ENCODE peak calls at places on chromosome 5, in seven cellular contexts. One of them, this sample, is unnamed.

GRCh38 chr5:1827410-1828397 is 26.5 kb downstream of the NDUFS6 start:
- DNase-seq in GM12878: no peak
- DNase-seq in heart left ventricle: no peak
- DNase-seq in effector memory CD4-positive, alpha-beta T cell: peak; percentile 5
- DNase-seq in left ventricle myocardium inferior: no peak
- DNase-seq in tibial artery: no peak
- DNase-seq in kidney: no peak
- DNase-seq in this sample: no peak

GRCh38 chr5:65539827-65540226 is 23.1 kb downstream of the CENPK start:
- DNase-seq in GM12878: no peak
- DNase-seq in heart left ventricle: no peak
- DNase-seq in effector memory CD4-positive, alpha-beta T cell: no peak
- DNase-seq in left ventricle myocardium inferior: no peak
- DNase-seq in tibial artery: no peak
- DNase-seq in kidney: no peak
- DNase-seq in this sample: no peak

GRCh38 chr5:170632985-170633234 is 129.1 kb downstream of the KCNIP1 start:
- DNase-seq in GM12878: no peak
- DNase-seq in heart left ventricle: peak; percentile 84
- DNase-seq in effector memory CD4-positive, alpha-beta T cell: peak; percentile 22
- DNase-seq in left ventricle myocardium inferior: peak; percentile 63
- DNase-seq in tibial artery: peak; percentile 50
- DNase-seq in kidney: peak; percentile 89
- DNase-seq in this sample: no peak

GRCh38 chr5:95842955-95843544 is 20.5 kb upstream of the GLRX start:
- DNase-seq in GM12878: no peak
- DNase-seq in heart left ventricle: peak; percentile 82
- DNase-seq in effector memory CD4-positive, alpha-beta T cell: peak; percentile 51
- DNase-seq in left ventricle myocardium inferior: peak; percentile 59
- DNase-seq in tibial artery: peak; percentile 80
- DNase-seq in kidney: peak; percentile 82
- DNase-seq in this sample: peak; percentile 92

GRCh38 chr5:96016216-96016615 is 54.6 kb upstream of the ELL2 start:
- DNase-seq in GM12878: no peak
- DNase-seq in heart left ventricle: no peak
- DNase-seq in effector memory CD4-positive, alpha-beta T cell: no peak
- DNase-seq in left ventricle myocardium inferior: no peak
- DNase-seq in tibial artery: no peak
- DNase-seq in kidney: no peak
- DNase-seq in this sample: no peak

GRCh38 chr5:145859451-145859850 is 13.4 kb downstream of the GRXCR2 start:
- DNase-seq in GM12878: no peak
- DNase-seq in heart left ventricle: no peak
- DNase-seq in effector memory CD4-positive, alpha-beta T cell: no peak
- DNase-seq in left ventricle myocardium inferior: no peak
- DNase-seq in tibial artery: no peak
- DNase-seq in kidney: no peak
- DNase-seq in this sample: no peak

GRCh38 chr5:36915653-36916052 is 39.1 kb downstream of the NIPBL start:
- DNase-seq in GM12878: no peak
- DNase-seq in heart left ventricle: no peak
- DNase-seq in effector memory CD4-positive, alpha-beta T cell: no peak
- DNase-seq in left ventricle myocardium inferior: no peak
- DNase-seq in tibial artery: no peak
- DNase-seq in kidney: no peak
- DNase-seq in this sample: no peak

GRCh38 chr5:107873877-107874276 is 203.1 kb upstream of the EFNA5 start:
- DNase-seq in GM12878: no peak
- DNase-seq in heart left ventricle: no peak
- DNase-seq in effector memory CD4-positive, alpha-beta T cell: no peak
- DNase-seq in left ventricle myocardium inferior: no peak
- DNase-seq in tibial artery: no peak
- DNase-seq in kidney: no peak
- DNase-seq in this sample: no peak

GRCh38 chr5:66089384-66089783 is 54.7 kb upstream of the SREK1 start:
- DNase-seq in GM12878: no peak
- DNase-seq in heart left ventricle: no peak
- DNase-seq in effector memory CD4-positive, alpha-beta T cell: no peak
- DNase-seq in left ventricle myocardium inferior: no peak
- DNase-seq in tibial artery: no peak
- DNase-seq in kidney: no peak
- DNase-seq in this sample: no peak

GRCh38 chr5:59673438-59674058 is 220.0 kb downstream of the PDE4D start:
- DNase-seq in GM12878: no peak
- DNase-seq in heart left ventricle: no peak
- DNase-seq in effector memory CD4-positive, alpha-beta T cell: no peak
- DNase-seq in left ventricle myocardium inferior: no peak
- DNase-seq in tibial artery: no peak
- DNase-seq in kidney: no peak
- DNase-seq in this sample: no peak

GRCh38 chr5:77924081-77924480 is 147.9 kb upstream of the TBCA start:
- DNase-seq in GM12878: no peak
- DNase-seq in heart left ventricle: no peak
- DNase-seq in effector memory CD4-positive, alpha-beta T cell: no peak
- DNase-seq in left ventricle myocardium inferior: no peak
- DNase-seq in tibial artery: no peak
- DNase-seq in kidney: no peak
- DNase-seq in this sample: no peak

GRCh38 chr5:37792976-37793328 is 46.9 kb downstream of the GDNF start:
- DNase-seq in GM12878: no peak
- DNase-seq in heart left ventricle: no peak
- DNase-seq in effector memory CD4-positive, alpha-beta T cell: no peak
- DNase-seq in left ventricle myocardium inferior: no peak
- DNase-seq in tibial artery: no peak
- DNase-seq in kidney: no peak
- DNase-seq in this sample: no peak

GRCh38 chr5:80181618-80182211 is 74.1 kb downstream of the SERINC5 start:
- DNase-seq in GM12878: no peak
- DNase-seq in heart left ventricle: no peak
- DNase-seq in effector memory CD4-positive, alpha-beta T cell: peak; percentile 56
- DNase-seq in left ventricle myocardium inferior: no peak
- DNase-seq in tibial artery: no peak
- DNase-seq in kidney: peak; percentile 80
- DNase-seq in this sample: no peak

GRCh38 chr5:132540149-132540548 is 3.2 kb downstream of the IL5 start:
- DNase-seq in GM12878: no peak
- DNase-seq in heart left ventricle: no peak
- DNase-seq in effector memory CD4-positive, alpha-beta T cell: no peak
- DNase-seq in left ventricle myocardium inferior: no peak
- DNase-seq in tibial artery: no peak
- DNase-seq in kidney: no peak
- DNase-seq in this sample: no peak

GRCh38 chr5:58075907-58076306 is 384.0 kb downstream of the PLK2 start:
- DNase-seq in GM12878: no peak
- DNase-seq in heart left ventricle: no peak
- DNase-seq in effector memory CD4-positive, alpha-beta T cell: no peak
- DNase-seq in left ventricle myocardium inferior: no peak
- DNase-seq in tibial artery: no peak
- DNase-seq in kidney: no peak
- DNase-seq in this sample: no peak

GRCh38 chr5:157602505-157602904 is 26.9 kb upstream of the ADAM19 start:
- DNase-seq in GM12878: no peak
- DNase-seq in heart left ventricle: no peak
- DNase-seq in effector memory CD4-positive, alpha-beta T cell: no peak
- DNase-seq in left ventricle myocardium inferior: no peak
- DNase-seq in tibial artery: no peak
- DNase-seq in kidney: no peak
- DNase-seq in this sample: no peak

GRCh38 chr5:125375143-125375542 is 628.7 kb upstream of the ZNF608 start:
- DNase-seq in GM12878: no peak
- DNase-seq in heart left ventricle: no peak
- DNase-seq in effector memory CD4-positive, alpha-beta T cell: no peak
- DNase-seq in left ventricle myocardium inferior: no peak
- DNase-seq in tibial artery: no peak
- DNase-seq in kidney: no peak
- DNase-seq in this sample: no peak

GRCh38 chr5:177496111-177497010 is 1.0 kb downstream of the PDLIM7 start:
- DNase-seq in GM12878: no peak
- DNase-seq in heart left ventricle: peak; percentile 89
- DNase-seq in effector memory CD4-positive, alpha-beta T cell: no peak
- DNase-seq in left ventricle myocardium inferior: peak; percentile 69
- DNase-seq in tibial artery: peak; percentile 86
- DNase-seq in kidney: peak; percentile 96
- DNase-seq in this sample: no peak

GRCh38 chr5:15575566-15576195 is 75.7 kb downstream of the FBXL7 start:
- DNase-seq in GM12878: no peak
- DNase-seq in heart left ventricle: no peak
- DNase-seq in effector memory CD4-positive, alpha-beta T cell: no peak
- DNase-seq in left ventricle myocardium inferior: no peak
- DNase-seq in tibial artery: no peak
- DNase-seq in kidney: no peak
- DNase-seq in this sample: no peak

GRCh38 chr5:65262590-65263189 is 219.0 kb downstream of the ADAMTS6 start:
- DNase-seq in GM12878: no peak
- DNase-seq in heart left ventricle: no peak
- DNase-seq in effector memory CD4-positive, alpha-beta T cell: no peak
- DNase-seq in left ventricle myocardium inferior: no peak
- DNase-seq in tibial artery: no peak
- DNase-seq in kidney: no peak
- DNase-seq in this sample: no peak

GRCh38 chr5:138110266-138110963 is 26.6 kb downstream of the WNT8A start:
- DNase-seq in GM12878: no peak
- DNase-seq in heart left ventricle: no peak
- DNase-seq in effector memory CD4-positive, alpha-beta T cell: no peak
- DNase-seq in left ventricle myocardium inferior: no peak
- DNase-seq in tibial artery: no peak
- DNase-seq in kidney: no peak
- DNase-seq in this sample: no peak

GRCh38 chr5:591746-592145 is 20.4 kb upstream of the CEP72 start:
- DNase-seq in GM12878: no peak
- DNase-seq in heart left ventricle: no peak
- DNase-seq in effector memory CD4-positive, alpha-beta T cell: no peak
- DNase-seq in left ventricle myocardium inferior: no peak
- DNase-seq in tibial artery: peak; percentile 15
- DNase-seq in kidney: no peak
- DNase-seq in this sample: no peak

GRCh38 chr5:54703091-54703490 is 185.5 kb downstream of the SNX18 start:
- DNase-seq in GM12878: no peak
- DNase-seq in heart left ventricle: peak; percentile 65
- DNase-seq in effector memory CD4-positive, alpha-beta T cell: no peak
- DNase-seq in left ventricle myocardium inferior: peak; percentile 38
- DNase-seq in tibial artery: peak; percentile 59
- DNase-seq in kidney: peak; percentile 66
- DNase-seq in this sample: peak; percentile 85

GRCh38 chr5:96350678-96351077 is 82.4 kb downstream of the PCSK1 start:
- DNase-seq in GM12878: no peak
- DNase-seq in heart left ventricle: no peak
- DNase-seq in effector memory CD4-positive, alpha-beta T cell: no peak
- DNase-seq in left ventricle myocardium inferior: no peak
- DNase-seq in tibial artery: no peak
- DNase-seq in kidney: no peak
- DNase-seq in this sample: no peak

GRCh38 chr5:33690736-33691135 is 201.1 kb downstream of the ADAMTS12 start:
- DNase-seq in GM12878: no peak
- DNase-seq in heart left ventricle: no peak
- DNase-seq in effector memory CD4-positive, alpha-beta T cell: no peak
- DNase-seq in left ventricle myocardium inferior: no peak
- DNase-seq in tibial artery: no peak
- DNase-seq in kidney: no peak
- DNase-seq in this sample: no peak

GRCh38 chr5:144510845-144511580 is 340.3 kb downstream of the KCTD16 start:
- DNase-seq in GM12878: no peak
- DNase-seq in heart left ventricle: no peak
- DNase-seq in effector memory CD4-positive, alpha-beta T cell: no peak
- DNase-seq in left ventricle myocardium inferior: no peak
- DNase-seq in tibial artery: no peak
- DNase-seq in kidney: no peak
- DNase-seq in this sample: no peak

GRCh38 chr5:160469156-160470144 is 47.8 kb downstream of the PTTG1 start:
- DNase-seq in GM12878: no peak
- DNase-seq in heart left ventricle: no peak
- DNase-seq in effector memory CD4-positive, alpha-beta T cell: no peak
- DNase-seq in left ventricle myocardium inferior: no peak
- DNase-seq in tibial artery: no peak
- DNase-seq in kidney: no peak
- DNase-seq in this sample: no peak
- H3K4me1 ChIP-seq in GM12878: peaks cover 24% of the 10 kb centered on the region
- H3K4me1 ChIP-seq in heart left ventricle: peaks cover 22% of the 10 kb centered on the region
- H3K4me1 ChIP-seq in effector memory CD4-positive, alpha-beta T cell: peaks cover 29% of the 10 kb centered on the region
- H3K4me1 ChIP-seq in left ventricle myocardium inferior: peaks cover 45% of the 10 kb centered on the region
- H3K4me1 ChIP-seq in tibial artery: peaks cover 22% of the 10 kb centered on the region
- H3K4me1 ChIP-seq in kidney: peaks cover 2% of the 10 kb centered on the region
- H3K4me1 ChIP-seq in this sample: peaks cover 29% of the 10 kb centered on the region

GRCh38 chr5:81685481-81685880 is 65.4 kb downstream of the SSBP2 start:
- DNase-seq in GM12878: no peak
- DNase-seq in heart left ventricle: no peak
- DNase-seq in effector memory CD4-positive, alpha-beta T cell: no peak
- DNase-seq in left ventricle myocardium inferior: no peak
- DNase-seq in tibial artery: no peak
- DNase-seq in kidney: no peak
- DNase-seq in this sample: no peak
- H3K27ac ChIP-seq in GM12878: no peak overlapping the region
- H3K27ac ChIP-seq in heart left ventricle: no peak overlapping the region
- H3K27ac ChIP-seq in effector memory CD4-positive, alpha-beta T cell: no peak overlapping the region
- H3K27ac ChIP-seq in left ventricle myocardium inferior: no peak overlapping the region
- H3K27ac ChIP-seq in tibial artery: no peak overlapping the region
- H3K27ac ChIP-seq in kidney: no peak overlapping the region
- H3K27ac ChIP-seq in this sample: no peak overlapping the region

GRCh38 chr5:119273391-119273839 is 82.4 kb upstream of the TNFAIP8 start:
- DNase-seq in GM12878: no peak
- DNase-seq in heart left ventricle: no peak
- DNase-seq in effector memory CD4-positive, alpha-beta T cell: no peak
- DNase-seq in left ventricle myocardium inferior: peak; percentile 26
- DNase-seq in tibial artery: peak; percentile 26
- DNase-seq in kidney: peak; percentile 40
- DNase-seq in this sample: no peak
- H3K4me1 ChIP-seq in GM12878: peaks cover 58% of the 10 kb centered on the region
- H3K4me1 ChIP-seq in heart left ventricle: peaks cover 4% of the 10 kb centered on the region
- H3K4me1 ChIP-seq in effector memory CD4-positive, alpha-beta T cell: peaks cover 71% of the 10 kb centered on the region
- H3K4me1 ChIP-seq in left ventricle myocardium inferior: peaks cover 55% of the 10 kb centered on the region
- H3K4me1 ChIP-seq in tibial artery: peaks cover 41% of the 10 kb centered on the region
- H3K4me1 ChIP-seq in kidney: peaks cover 7% of the 10 kb centered on the region
- H3K4me1 ChIP-seq in this sample: peaks cover 51% of the 10 kb centered on the region

GRCh38 chr5:141623621-141624020 is 4.8 kb upstream of the DIAPH1 start:
- DNase-seq in GM12878: no peak
- DNase-seq in heart left ventricle: no peak
- DNase-seq in effector memory CD4-positive, alpha-beta T cell: no peak
- DNase-seq in left ventricle myocardium inferior: no peak
- DNase-seq in tibial artery: no peak
- DNase-seq in kidney: no peak
- DNase-seq in this sample: no peak

GRCh38 chr5:141630570-141631140 is 6.0 kb downstream of the HDAC3 start:
- DNase-seq in GM12878: no peak
- DNase-seq in heart left ventricle: no peak
- DNase-seq in effector memory CD4-positive, alpha-beta T cell: no peak
- DNase-seq in left ventricle myocardium inferior: no peak
- DNase-seq in tibial artery: no peak
- DNase-seq in kidney: no peak
- DNase-seq in this sample: no peak

GRCh38 chr5:141632650-141633049 is 4.0 kb downstream of the HDAC3 start:
- DNase-seq in GM12878: no peak
- DNase-seq in heart left ventricle: no peak
- DNase-seq in effector memory CD4-positive, alpha-beta T cell: no peak
- DNase-seq in left ventricle myocardium inferior: no peak
- DNase-seq in tibial artery: no peak
- DNase-seq in kidney: no peak
- DNase-seq in this sample: peak; percentile 29

GRCh38 chr5:141623197-141623596 is 4.4 kb upstream of the DIAPH1 start:
- DNase-seq in GM12878: peak; percentile 60
- DNase-seq in heart left ventricle: no peak
- DNase-seq in effector memory CD4-positive, alpha-beta T cell: no peak
- DNase-seq in left ventricle myocardium inferior: no peak
- DNase-seq in tibial artery: no peak
- DNase-seq in kidney: no peak
- DNase-seq in this sample: no peak

GRCh38 chr5:141628175-141628788 is 8.4 kb downstream of the HDAC3 start:
- DNase-seq in GM12878: no peak
- DNase-seq in heart left ventricle: no peak
- DNase-seq in effector memory CD4-positive, alpha-beta T cell: no peak
- DNase-seq in left ventricle myocardium inferior: no peak
- DNase-seq in tibial artery: no peak
- DNase-seq in kidney: no peak
- DNase-seq in this sample: no peak
- H3K27ac ChIP-seq in GM12878: no peak overlapping the region
- H3K27ac ChIP-seq in heart left ventricle: no peak overlapping the region
- H3K27ac ChIP-seq in effector memory CD4-positive, alpha-beta T cell: no peak overlapping the region
- H3K27ac ChIP-seq in left ventricle myocardium inferior: no peak overlapping the region
- H3K27ac ChIP-seq in tibial artery: no peak overlapping the region
- H3K27ac ChIP-seq in kidney: no peak overlapping the region
- H3K27ac ChIP-seq in this sample: no peak overlapping the region

This sample was measured in vagina.